ENCODE peak calls at places on chromosomes 12 and 14, in six cellular contexts. E is progenitor cell of endocrine pancreas, I is midbrain, G is sciatic nerve, U is NCI-H1694 treated with DMSO at 0.1 percent for 48 hours, N is HuH-7. Q is an unnamed sample.

GRCh38 chr14:57502581-57503254 is 9.1 kb upstream of the CCDC198 start:
- DNase-seq in U (no peak), G (peak), I (no peak), E (no peak), N (no peak), Q (peak)

GRCh38 chr14:58807271-58807670 is 169.5 kb downstream of the DACT1 start:
- DNase-seq in U (no peak), G (no peak), I (no peak), E (no peak), N (no peak), Q (no peak)

GRCh38 chr14:69259531-69260245 is at the start of gene GALNT16:
- DNase-seq in I (peak), N (peak), E (peak), G (no peak), U (peak), Q (peak)

GRCh38 chr12:109709401-109710278 is 4.0 kb upstream of the FAM222A start:
- DNase-seq in U (no peak), N (no peak), I (no peak), E (no peak), G (no peak), Q (no peak)

GRCh38 chr12:75587340-75588106 is 76.1 kb upstream of the KRR1 start:
- DNase-seq in I (no peak), E (no peak), U (no peak), G (no peak), N (no peak), Q (no peak)

GRCh38 chr12:55676707-55677106 is 31.0 kb downstream of the ITGA7 start:
- DNase-seq in U (no peak), G (peak), I (no peak), N (no peak), E (no peak), Q (no peak)

GRCh38 chr12:49705479-49706267 is 1.5 kb downstream of the FMNL3 start:
- DNase-seq in N (no peak), U (no peak), E (no peak), I (peak), G (peak), Q (no peak)

GRCh38 chr12:108611884-108612415 is 14.1 kb upstream of the TMEM119 start:
- DNase-seq in U (no peak), N (peak), E (no peak), I (no peak), G (no peak), Q (peak)

GRCh38 chr14:31945074-31945613 is 132.0 kb upstream of the ARHGAP5 start:
- DNase-seq in E (no peak), U (peak), G (no peak), N (no peak), I (no peak), Q (no peak)

GRCh38 chr12:39619316-39619659 is 315 bp downstream of the ABCD2 start:
- DNase-seq in U (peak), G (no peak), N (no peak), I (no peak), E (no peak), Q (peak)

GRCh38 chr12:119843100-119843499 is 34.0 kb downstream of the CIT start:
- DNase-seq in I (no peak), N (no peak), E (no peak), G (no peak), U (no peak), Q (no peak)

GRCh38 chr12:6635856-6636521 is at the start of gene LPAR5:
- DNase-seq in E (no peak), N (no peak), I (no peak), U (no peak), G (no peak), Q (no peak)

GRCh38 chr12:38110026-38110699 is 206.4 kb upstream of the ALG10B start:
- DNase-seq in G (no peak), I (no peak), E (no peak), N (no peak), U (no peak), Q (no peak)

GRCh38 chr12:119020377-119021360 is 39.3 kb downstream of the SRRM4 start:
- DNase-seq in G (no peak), I (no peak), N (peak), U (peak), E (peak), Q (peak)

GRCh38 chr14:71139058-71139946 is 232.0 kb downstream of the PCNX1 start:
- DNase-seq in I (peak), G (peak), U (peak), E (peak), N (peak), Q (peak)

GRCh38 chr12:101619868-101620761 is 25.3 kb downstream of the MYBPC1 start:
- DNase-seq in G (no peak), N (peak), E (no peak), U (peak), I (no peak), Q (no peak)

GRCh38 chr14:102275866-102276265 is 29.1 kb downstream of the MOK start:
- DNase-seq in E (no peak), U (no peak), G (no peak), I (no peak), N (no peak), Q (no peak)

Q was measured in glutamatergic neuron.